ENCODE peak calls at places on chromosomes 4 and X, in ten cellular contexts. Q is lower leg skin; Z is endothelial cell; V is NCI-H1417; T is breast epithelium; X is Right ventricle myocardium superior; E is iris pigment epithelial cell; A is activated T-helper 2 cell treated with anti-CD3 and anti-CD28 coated beads, Interferon-gamma antibody, Interleukin-2, Interleukin-4, amounts not matched to agents 10 μg/mL and 5 μg/mL and 100 μg/mL, durations not matched to agents 14 hours and 24 hours and 36 hours; R is AG09319; K is caudate nucleus. S is an unnamed sample.
A peak's percentile ranks its signal among the peaks of the same experiment; 100 is the strongest.

GRCh38 chrX:30010471-30010870 is 204.9 kb upstream of the MAGEB2 start:
- DNase-seq in Z (no peak), E (peak; percentile 31), X (no peak), R (no peak), K (no peak), Q (no peak), V (no peak), A (no peak), T (no peak), S (no peak)

GRCh38 chr4:76657443-76657842 is 222.4 kb downstream of the SHROOM3 start:
- DNase-seq in Z (no peak), Q (no peak), K (no peak), R (no peak), E (no peak), T (no peak), V (no peak), A (no peak), X (no peak), S (no peak)

GRCh38 chr4:53562409-53562808 is 28.9 kb downstream of the LNX1 start:
- DNase-seq in T (no peak), V (no peak), Q (no peak), A (no peak), K (no peak), E (no peak), R (no peak), Z (no peak), X (no peak), S (no peak)

GRCh38 chrX:70026112-70026850 is 23.5 kb downstream of the AWAT2 start:
- DNase-seq in Q (no peak), V (no peak), E (no peak), K (no peak), R (no peak), X (no peak), A (no peak), Z (no peak), T (no peak), S (no peak)

GRCh38 chr4:16217300-16218051 is 8.8 kb downstream of the TAPT1 start:
- DNase-seq in R (no peak), T (no peak), V (no peak), A (no peak), Q (no peak), Z (no peak), K (no peak), X (no peak), E (no peak), S (no peak)

GRCh38 chr4:72505314-72505744 is 63.7 kb downstream of the ADAMTS3 start:
- DNase-seq in K (no peak), E (peak; percentile 69), T (no peak), X (no peak), A (no peak), Z (peak; percentile 16), V (peak; percentile 38), R (peak; percentile 44), Q (no peak), S (no peak)

GRCh38 chrX:40278340-40279090 is 180.8 kb upstream of the BCOR start:
- DNase-seq in K (no peak), R (no peak), Z (no peak), V (no peak), A (peak; percentile 37), X (no peak), E (peak; percentile 25), Q (no peak), T (no peak), S (no peak)

GRCh38 chr4:19380600-19380999 is 871.1 kb upstream of the SLIT2 start:
- DNase-seq in A (no peak), R (no peak), V (no peak), X (no peak), Z (no peak), T (no peak), Q (no peak), E (peak; percentile 75), K (no peak), S (no peak)

GRCh38 chrX:11336201-11336600 is 43.0 kb downstream of the AMELX start:
- DNase-seq in Z (no peak), R (no peak), T (no peak), A (no peak), E (no peak), Q (no peak), X (no peak), V (no peak), K (no peak), S (no peak)

GRCh38 chr4:38902695-38903094 is 35.1 kb downstream of the FAM114A1 start:
- DNase-seq in Q (no peak), R (no peak), E (no peak), X (no peak), V (peak; percentile 26), Z (no peak), T (no peak), A (no peak), K (no peak), S (no peak)

GRCh38 chr4:115824630-115825029 is 711.2 kb upstream of the NDST4 start:
- DNase-seq in R (no peak), Q (no peak), T (no peak), X (no peak), V (no peak), K (no peak), E (no peak), A (no peak), Z (no peak), S (no peak)

GRCh38 chr4:70688795-70689231 is 481 bp downstream of the UTP3 start:
- DNase-seq in E (peak; percentile 36), A (peak; percentile 19), K (no peak), Q (no peak), T (no peak), R (no peak), Z (no peak), X (no peak), V (no peak), S (no peak)

GRCh38 chr4:21992330-21992729 is 43.8 kb upstream of the KCNIP4 start:
- DNase-seq in E (peak; percentile 18), R (peak; percentile 57), V (no peak), T (no peak), Q (no peak), K (no peak), Z (no peak), A (no peak), X (no peak), S (no peak)

GRCh38 chrX:135625995-135626394 is 87.4 kb upstream of the CT45A1 start:
- DNase-seq in Q (no peak), T (no peak), A (no peak), E (peak; percentile 10), K (no peak), R (no peak), V (no peak), Z (peak; percentile 38), X (no peak), S (no peak)

GRCh38 chr4:1462009-1462767 is 55.9 kb upstream of the NKX1-1 start:
- DNase-seq in R (no peak), A (no peak), T (no peak), V (no peak), Q (no peak), Z (no peak), E (no peak), K (no peak), X (no peak), S (peak; percentile 74)

GRCh38 chrX:45765726-45766125 is 565.0 kb upstream of the DIPK2B start:
- DNase-seq in E (no peak), A (no peak), V (no peak), T (no peak), R (no peak), K (no peak), X (no peak), Z (no peak), Q (no peak), S (no peak)

GRCh38 chrX:8738588-8739189 is 6.8 kb upstream of the ANOS1 start:
- DNase-seq in R (no peak), Z (peak; percentile 50), K (peak; percentile 1), V (peak; percentile 71), A (no peak), X (no peak), T (no peak), Q (no peak), E (peak; percentile 31), S (no peak)

GRCh38 chr4:79472693-79473552 is 64.9 kb upstream of the GK2 start:
- DNase-seq in E (no peak), Z (no peak), X (no peak), V (no peak), K (peak; percentile 22), T (no peak), A (no peak), R (no peak), Q (peak; percentile 30), S (no peak)

GRCh38 chr4:168409089-168409801 is 71.0 kb downstream of the DDX60L start:
- DNase-seq in V (no peak), T (no peak), X (no peak), Z (no peak), R (no peak), Q (no peak), K (no peak), E (peak; percentile 37), A (no peak), S (no peak)

GRCh38 chr4:42767669-42768068 is 110.8 kb upstream of the ATP8A1 start:
- DNase-seq in A (no peak), V (no peak), R (no peak), E (no peak), Z (no peak), T (no peak), Q (no peak), X (no peak), K (no peak), S (no peak)

GRCh38 chr4:1014395-1015167 is 3.2 kb downstream of the FGFRL1 start:
- DNase-seq in Q (no peak), R (no peak), A (no peak), E (no peak), Z (no peak), X (no peak), T (no peak), V (no peak), K (peak; percentile 89), S (no peak)

GRCh38 chr4:88041626-88042025 is 34.2 kb downstream of the PKD2 start:
- DNase-seq in E (no peak), T (no peak), A (no peak), K (no peak), R (no peak), Z (no peak), V (no peak), X (no peak), Q (no peak), S (no peak)

GRCh38 chr4:7043521-7044414 is 596 bp downstream of the TADA2B start:
- DNase-seq in E (peak; percentile 39), A (peak; percentile 48), T (no peak), K (no peak), Q (no peak), V (peak; percentile 54), R (no peak), X (peak; percentile 74), Z (peak; percentile 46), S (no peak)

GRCh38 chr4:109298279-109299010 is 4.0 kb downstream of the COL25A1 start:
- DNase-seq in Q (no peak), T (no peak), V (peak; percentile 5), A (no peak), K (no peak), Z (peak; percentile 4), X (no peak), R (no peak), E (peak; percentile 19), S (no peak)

GRCh38 chr4:145541266-145541770 is 59.7 kb downstream of the SMAD1 start:
- DNase-seq in K (no peak), X (no peak), T (no peak), V (no peak), Z (no peak), E (no peak), R (no peak), A (no peak), Q (no peak), S (no peak)

GRCh38 chrX:21509912-21510311 is 135.7 kb downstream of the CNKSR2 start:
- DNase-seq in R (no peak), Z (no peak), E (peak; percentile 16), A (no peak), X (no peak), T (no peak), Q (no peak), V (peak; percentile 4), K (no peak), S (no peak)

GRCh38 chrX:16785247-16786138 is 773 bp upstream of the TXLNG start:
- DNase-seq in V (no peak), Q (peak; percentile 18), E (peak; percentile 6), Z (peak; percentile 4), R (no peak), X (no peak), T (peak; percentile 45), K (no peak), A (no peak), S (no peak)

GRCh38 chrX:30278365-30278764 is 30.8 kb downstream of the NR0B1 start:
- DNase-seq in Q (no peak), K (no peak), T (no peak), Z (no peak), V (no peak), X (no peak), R (no peak), A (no peak), E (peak; percentile 55), S (no peak)

S was measured in cardiac septum.